ENCODE peak calls at places on chromosomes 3 and 15, in nine cellular contexts. One of them, this sample, is unnamed.

GRCh38 chr3:177905173-177905894 is 630.9 kb upstream of the KCNMB2 start:
- DNase-seq in NCI-H1436: no peak
- DNase-seq in pancreas: no peak
- DNase-seq in stimulated activated CD4-positive, alpha-beta T cell treated with anti-CD3 and anti-CD28 coated beads, Interleukin-15, amount 100 ng/mL, for 1 hour: no peak
- DNase-seq in fibroblast of the aortic adventitia: peak; percentile 99
- DNase-seq in T-helper 17 cell: no peak
- DNase-seq in thoracic aorta: no peak
- DNase-seq in dorsolateral prefrontal cortex: no peak
- DNase-seq in NCI-H1105: no peak
- DNase-seq in this sample: no peak

GRCh38 chr3:122535964-122536363 is 21.2 kb upstream of the KPNA1 start:
- DNase-seq in NCI-H1436: no peak
- DNase-seq in pancreas: no peak
- DNase-seq in stimulated activated CD4-positive, alpha-beta T cell treated with anti-CD3 and anti-CD28 coated beads, Interleukin-15, amount 100 ng/mL, for 1 hour: no peak
- DNase-seq in fibroblast of the aortic adventitia: no peak
- DNase-seq in T-helper 17 cell: no peak
- DNase-seq in thoracic aorta: no peak
- DNase-seq in dorsolateral prefrontal cortex: no peak
- DNase-seq in NCI-H1105: no peak
- DNase-seq in this sample: no peak

GRCh38 chr3:183073839-183074615 is 25.3 kb downstream of the MCCC1 start:
- DNase-seq in NCI-H1436: no peak
- DNase-seq in pancreas: no peak
- DNase-seq in stimulated activated CD4-positive, alpha-beta T cell treated with anti-CD3 and anti-CD28 coated beads, Interleukin-15, amount 100 ng/mL, for 1 hour: no peak
- DNase-seq in fibroblast of the aortic adventitia: peak; percentile 12
- DNase-seq in T-helper 17 cell: no peak
- DNase-seq in thoracic aorta: no peak
- DNase-seq in dorsolateral prefrontal cortex: no peak
- DNase-seq in NCI-H1105: no peak
- DNase-seq in this sample: no peak

GRCh38 chr3:41352526-41352925 is 153.2 kb downstream of the CTNNB1 start:
- DNase-seq in NCI-H1436: no peak
- DNase-seq in pancreas: no peak
- DNase-seq in stimulated activated CD4-positive, alpha-beta T cell treated with anti-CD3 and anti-CD28 coated beads, Interleukin-15, amount 100 ng/mL, for 1 hour: no peak
- DNase-seq in fibroblast of the aortic adventitia: no peak
- DNase-seq in T-helper 17 cell: no peak
- DNase-seq in thoracic aorta: no peak
- DNase-seq in dorsolateral prefrontal cortex: no peak
- DNase-seq in NCI-H1105: no peak
- DNase-seq in this sample: no peak

GRCh38 chr15:25178835-25179672 is 224.3 kb downstream of the SNRPN start:
- DNase-seq in NCI-H1436: no peak
- DNase-seq in pancreas: peak; percentile 6
- DNase-seq in stimulated activated CD4-positive, alpha-beta T cell treated with anti-CD3 and anti-CD28 coated beads, Interleukin-15, amount 100 ng/mL, for 1 hour: no peak
- DNase-seq in fibroblast of the aortic adventitia: no peak
- DNase-seq in T-helper 17 cell: peak; percentile 4
- DNase-seq in thoracic aorta: no peak
- DNase-seq in dorsolateral prefrontal cortex: peak; percentile 2
- DNase-seq in NCI-H1105: no peak
- DNase-seq in this sample: no peak

GRCh38 chr3:114110439-114110838 is 53.9 kb downstream of the QTRT2 start:
- DNase-seq in NCI-H1436: no peak
- DNase-seq in pancreas: no peak
- DNase-seq in stimulated activated CD4-positive, alpha-beta T cell treated with anti-CD3 and anti-CD28 coated beads, Interleukin-15, amount 100 ng/mL, for 1 hour: no peak
- DNase-seq in fibroblast of the aortic adventitia: no peak
- DNase-seq in T-helper 17 cell: no peak
- DNase-seq in thoracic aorta: no peak
- DNase-seq in dorsolateral prefrontal cortex: no peak
- DNase-seq in NCI-H1105: no peak
- DNase-seq in this sample: no peak

GRCh38 chr3:89625945-89626344 is 518.5 kb downstream of the EPHA3 start:
- DNase-seq in NCI-H1436: no peak
- DNase-seq in pancreas: no peak
- DNase-seq in stimulated activated CD4-positive, alpha-beta T cell treated with anti-CD3 and anti-CD28 coated beads, Interleukin-15, amount 100 ng/mL, for 1 hour: no peak
- DNase-seq in fibroblast of the aortic adventitia: no peak
- DNase-seq in T-helper 17 cell: no peak
- DNase-seq in thoracic aorta: no peak
- DNase-seq in dorsolateral prefrontal cortex: no peak
- DNase-seq in NCI-H1105: no peak
- DNase-seq in this sample: no peak

GRCh38 chr3:55675478-55675877 is 188.4 kb upstream of the WNT5A start:
- DNase-seq in NCI-H1436: no peak
- DNase-seq in pancreas: no peak
- DNase-seq in stimulated activated CD4-positive, alpha-beta T cell treated with anti-CD3 and anti-CD28 coated beads, Interleukin-15, amount 100 ng/mL, for 1 hour: no peak
- DNase-seq in fibroblast of the aortic adventitia: no peak
- DNase-seq in T-helper 17 cell: no peak
- DNase-seq in thoracic aorta: no peak
- DNase-seq in dorsolateral prefrontal cortex: no peak
- DNase-seq in NCI-H1105: no peak
- DNase-seq in this sample: no peak

GRCh38 chr3:43191116-43191515 is 85.2 kb upstream of the POMGNT2 start:
- DNase-seq in NCI-H1436: no peak
- DNase-seq in pancreas: no peak
- DNase-seq in stimulated activated CD4-positive, alpha-beta T cell treated with anti-CD3 and anti-CD28 coated beads, Interleukin-15, amount 100 ng/mL, for 1 hour: no peak
- DNase-seq in fibroblast of the aortic adventitia: no peak
- DNase-seq in T-helper 17 cell: no peak
- DNase-seq in thoracic aorta: no peak
- DNase-seq in dorsolateral prefrontal cortex: no peak
- DNase-seq in NCI-H1105: no peak
- DNase-seq in this sample: no peak

GRCh38 chr3:74787008-74787407 is 172.5 kb upstream of the CNTN3 start:
- DNase-seq in NCI-H1436: no peak
- DNase-seq in pancreas: no peak
- DNase-seq in stimulated activated CD4-positive, alpha-beta T cell treated with anti-CD3 and anti-CD28 coated beads, Interleukin-15, amount 100 ng/mL, for 1 hour: no peak
- DNase-seq in fibroblast of the aortic adventitia: no peak
- DNase-seq in T-helper 17 cell: no peak
- DNase-seq in thoracic aorta: no peak
- DNase-seq in dorsolateral prefrontal cortex: no peak
- DNase-seq in NCI-H1105: no peak
- DNase-seq in this sample: no peak

GRCh38 chr15:100559330-100559729 is 30.6 kb upstream of the CERS3 start:
- DNase-seq in NCI-H1436: no peak
- DNase-seq in pancreas: no peak
- DNase-seq in stimulated activated CD4-positive, alpha-beta T cell treated with anti-CD3 and anti-CD28 coated beads, Interleukin-15, amount 100 ng/mL, for 1 hour: no peak
- DNase-seq in fibroblast of the aortic adventitia: peak; percentile 34
- DNase-seq in T-helper 17 cell: no peak
- DNase-seq in thoracic aorta: no peak
- DNase-seq in dorsolateral prefrontal cortex: peak; percentile 9
- DNase-seq in NCI-H1105: no peak
- DNase-seq in this sample: no peak

GRCh38 chr3:186307594-186307993 is 54.4 kb downstream of the DGKG start:
- DNase-seq in NCI-H1436: no peak
- DNase-seq in pancreas: no peak
- DNase-seq in stimulated activated CD4-positive, alpha-beta T cell treated with anti-CD3 and anti-CD28 coated beads, Interleukin-15, amount 100 ng/mL, for 1 hour: no peak
- DNase-seq in fibroblast of the aortic adventitia: peak; percentile 72
- DNase-seq in T-helper 17 cell: no peak
- DNase-seq in thoracic aorta: no peak
- DNase-seq in dorsolateral prefrontal cortex: no peak
- DNase-seq in NCI-H1105: no peak
- DNase-seq in this sample: no peak

GRCh38 chr15:85771781-85772445 is 22.8 kb downstream of the KLHL25 start:
- DNase-seq in NCI-H1436: no peak
- DNase-seq in pancreas: no peak
- DNase-seq in stimulated activated CD4-positive, alpha-beta T cell treated with anti-CD3 and anti-CD28 coated beads, Interleukin-15, amount 100 ng/mL, for 1 hour: no peak
- DNase-seq in fibroblast of the aortic adventitia: peak; percentile 80
- DNase-seq in T-helper 17 cell: no peak
- DNase-seq in thoracic aorta: peak; percentile 31
- DNase-seq in dorsolateral prefrontal cortex: no peak
- DNase-seq in NCI-H1105: no peak
- DNase-seq in this sample: peak; percentile 4